ENCODE peak calls at places on chromosome 22, in four cellular contexts. I is dorsolateral prefrontal cortex, H is kidney glomerular epithelial cell, W is skeletal muscle cell. Q is an unnamed sample.

GRCh38 chr22:44182591-44183588 is 2.2 kb downstream of the PARVG start:
- DNase-seq in I (no peak), H (no peak), W (no peak), Q (no peak)

GRCh38 chr22:35467788-35468187 is 67.8 kb downstream of the MCM5 start:
- DNase-seq in I (peak), H (no peak), W (no peak), Q (no peak)

GRCh38 chr22:45112136-45112879 is 51.4 kb upstream of the NUP50 start:
- DNase-seq in I (no peak), H (no peak), W (no peak), Q (peak)

GRCh38 chr22:44094751-44095302 is 70.7 kb downstream of the PARVB start:
- DNase-seq in I (no peak), H (no peak), W (no peak), Q (no peak)

GRCh38 chr22:42300286-42301071 is 30.0 kb upstream of the TCF20 start:
- DNase-seq in I (no peak), H (no peak), W (no peak), Q (no peak)

GRCh38 chr22:45612451-45612901 is 59.2 kb upstream of the ATXN10 start:
- DNase-seq in I (no peak), H (peak), W (peak), Q (peak)

GRCh38 chr22:27170491-27170890 is 513.1 kb downstream of the MIAT start:
- DNase-seq in I (no peak), H (peak), W (peak), Q (peak)

GRCh38 chr22:33666661-33667619 is 253.3 kb downstream of the LARGE1 start:
- DNase-seq in I (no peak), H (no peak), W (no peak), Q (no peak)

GRCh38 chr22:21837184-21837979 is 30.1 kb downstream of the MAPK1 start:
- DNase-seq in I (no peak), H (peak), W (peak), Q (peak)

GRCh38 chr22:45163074-45163416 is 680 bp upstream of the NUP50 start:
- DNase-seq in I (no peak), H (peak), W (no peak), Q (peak)

GRCh38 chr22:35397095-35397904 is 2.6 kb upstream of the MCM5 start:
- DNase-seq in I (no peak), H (peak), W (no peak), Q (no peak)

GRCh38 chr22:41699264-41700104 is at the start of gene MEI1:
- DNase-seq in I (peak), H (peak), W (peak), Q (no peak)

GRCh38 chr22:27810566-27810965 is 9.0 kb upstream of the MN1 start:
- DNase-seq in I (no peak), H (no peak), W (peak), Q (peak)

GRCh38 chr22:19577422-19577966 is 53.3 kb upstream of the CLDN5 start:
- DNase-seq in I (no peak), H (no peak), W (no peak), Q (no peak)

GRCh38 chr22:19750666-19751490 is 9.7 kb upstream of the TBX1 start:
- DNase-seq in I (no peak), H (peak), W (no peak), Q (peak)

GRCh38 chr22:30829901-30830550 is 135.4 kb downstream of the OSBP2 start:
- DNase-seq in I (no peak), H (peak), W (peak), Q (peak)

GRCh38 chr22:23533328-23533762 is 46.7 kb downstream of the IGLL1 start:
- DNase-seq in I (no peak), H (no peak), W (no peak), Q (no peak)

GRCh38 chr22:17789379-17790200 is 15.3 kb upstream of the BID start:
- DNase-seq in I (no peak), H (no peak), W (no peak), Q (no peak)

GRCh38 chr22:20438066-20438677 is 547 bp upstream of the SCARF2 start:
- DNase-seq in I (peak), H (no peak), W (no peak), Q (no peak)

GRCh38 chr22:30602049-30602448 is 4.9 kb upstream of the TCN2 start:
- DNase-seq in I (no peak), H (peak), W (no peak), Q (peak)

GRCh38 chr22:36048911-36049677 is 20.5 kb upstream of the RBFOX2 start:
- DNase-seq in I (no peak), H (no peak), W (peak), Q (no peak)

GRCh38 chr22:42887523-42888507 is 30.7 kb upstream of the ARFGAP3 start:
- DNase-seq in I (no peak), H (no peak), W (no peak), Q (no peak)

GRCh38 chr22:29334148-29334547 is 18.7 kb upstream of the RASL10A start:
- DNase-seq in I (no peak), H (no peak), W (no peak), Q (no peak)

GRCh38 chr22:25542720-25543402 is 21.6 kb upstream of the GRK3 start:
- DNase-seq in I (no peak), H (no peak), W (no peak), Q (no peak)

GRCh38 chr22:50260434-50260800 is 1.1 kb downstream of the MAPK12 start:
- DNase-seq in I (no peak), H (no peak), W (no peak), Q (no peak)

GRCh38 chr22:41132555-41132954 is 40.2 kb downstream of the EP300 start:
- DNase-seq in I (no peak), H (no peak), W (no peak), Q (no peak)

GRCh38 chr22:19172213-19173046 is 6.1 kb downstream of the SLC25A1 start:
- DNase-seq in I (no peak), H (no peak), W (no peak), Q (no peak)

GRCh38 chr22:39646614-39647210 is 76.2 kb downstream of the CACNA1I start:
- DNase-seq in I (no peak), H (no peak), W (no peak), Q (no peak)

GRCh38 chr22:27260087-27260730 is 541.3 kb downstream of the MN1 start:
- DNase-seq in I (no peak), H (no peak), W (no peak), Q (no peak)

GRCh38 chr22:29758068-29758622 is 8.7 kb downstream of the ZMAT5 start:
- DNase-seq in I (no peak), H (no peak), W (no peak), Q (no peak)

GRCh38 chr22:38799265-38800002 is 5.5 kb upstream of the DNAL4 start:
- DNase-seq in I (no peak), H (no peak), W (peak), Q (peak)

GRCh38 chr22:49521787-49522224 is 305.9 kb downstream of the BRD1 start:
- DNase-seq in I (peak), H (no peak), W (no peak), Q (no peak)

GRCh38 chr22:44659140-44659539 is 42.9 kb upstream of the PRR5 start:
- DNase-seq in I (no peak), H (no peak), W (no peak), Q (no peak)

GRCh38 chr22:38397189-38398097 is 57.6 kb downstream of the KCNJ4 start:
- DNase-seq in I (no peak), H (no peak), W (no peak), Q (no peak)

GRCh38 chr22:17155941-17156340 is 3.1 kb downstream of the HDHD5 start:
- DNase-seq in I (no peak), H (no peak), W (no peak), Q (no peak)

GRCh38 chr22:20239063-20239950 is 28.8 kb downstream of the RTN4R start:
- DNase-seq in I (peak), H (no peak), W (no peak), Q (no peak)